ENCODE peak calls at places on chromosome 5, in eight cellular contexts. K is bronchial epithelial cell; S is SHP77; T is mesenteric fat pad; M is left ventricle myocardium inferior; V is fibroblast of pulmonary artery; F is AG04449; U is CD4-positive, alpha-beta T cell. E is an unnamed sample.

GRCh38 chr5:54518146-54519082 is 855 bp downstream of the SNX18 start:
- DNase-seq in K (peak; percentile 18), S (no peak), T (no peak), M (peak; percentile 69), V (no peak), F (no peak), U (peak; percentile 51), E (peak; percentile 57)

GRCh38 chr5:180717989-180718388 is 21.9 kb downstream of the OR2Y1 start:
- DNase-seq in K (no peak), S (no peak), T (no peak), M (no peak), V (no peak), F (no peak), U (no peak), E (no peak)

GRCh38 chr5:161190086-161190485 is 338.1 kb upstream of the ATP10B start:
- DNase-seq in K (no peak), S (no peak), T (no peak), M (no peak), V (no peak), F (no peak), U (no peak), E (no peak)

GRCh38 chr5:61274561-61274960 is 57.5 kb upstream of the ZSWIM6 start:
- DNase-seq in K (no peak), S (no peak), T (no peak), M (no peak), V (peak; percentile 65), F (no peak), U (no peak), E (no peak)

GRCh38 chr5:177431317-177432142 is 5.1 kb downstream of the GRK6 start:
- DNase-seq in K (no peak), S (no peak), T (no peak), M (peak; percentile 36), V (no peak), F (no peak), U (peak; percentile 72), E (peak; percentile 52)

GRCh38 chr5:154916874-154917273 is 21.1 kb downstream of the GEMIN5 start:
- DNase-seq in K (peak; percentile 4), S (no peak), T (no peak), M (no peak), V (no peak), F (no peak), U (no peak), E (no peak)

GRCh38 chr5:37740331-37741066 is 99.3 kb downstream of the GDNF start:
- DNase-seq in K (no peak), S (no peak), T (no peak), M (no peak), V (peak; percentile 60), F (no peak), U (no peak), E (no peak)

GRCh38 chr5:82297711-82298110 is 19.6 kb upstream of the RPS23 start:
- DNase-seq in K (no peak), S (no peak), T (no peak), M (no peak), V (no peak), F (no peak), U (no peak), E (no peak)

GRCh38 chr5:150422075-150422474 is 9.4 kb upstream of the CD74 start:
- DNase-seq in K (no peak), S (no peak), T (no peak), M (no peak), V (no peak), F (no peak), U (no peak), E (no peak)

GRCh38 chr5:74201334-74202081 is 439.0 kb downstream of the ENC1 start:
- DNase-seq in K (peak; percentile 69), S (peak; percentile 74), T (no peak), M (peak; percentile 44), V (peak; percentile 46), F (no peak), U (no peak), E (no peak)

GRCh38 chr5:150142800-150143724 is 12.6 kb downstream of the PDGFRB start:
- DNase-seq in K (peak; percentile 92), S (no peak), T (no peak), M (peak; percentile 84), V (peak; percentile 94), F (no peak), U (no peak), E (no peak)

GRCh38 chr5:68329554-68329953 is 114.0 kb downstream of the PIK3R1 start:
- DNase-seq in K (peak; percentile 33), S (no peak), T (no peak), M (no peak), V (peak; percentile 39), F (no peak), U (no peak), E (no peak)

GRCh38 chr5:134003064-134003956 is 1.5 kb downstream of the VDAC1 start:
- DNase-seq in K (no peak), S (no peak), T (no peak), M (no peak), V (no peak), F (no peak), U (no peak), E (no peak)

GRCh38 chr5:109656829-109657228 is 32.9 kb upstream of the MAN2A1 start:
- DNase-seq in K (peak; percentile 87), S (no peak), T (no peak), M (peak; percentile 26), V (peak; percentile 89), F (peak; percentile 84), U (peak; percentile 32), E (no peak)

GRCh38 chr5:103356344-103357091 is 98.0 kb downstream of the MACIR start:
- DNase-seq in K (no peak), S (no peak), T (no peak), M (no peak), V (no peak), F (no peak), U (no peak), E (no peak)

GRCh38 chr5:57277085-57277484 is 103.2 kb downstream of the GPBP1 start:
- DNase-seq in K (peak; percentile 33), S (no peak), T (no peak), M (no peak), V (peak; percentile 68), F (no peak), U (no peak), E (no peak)

E was measured in NK-92 treated with Interleukin-12 subunit alpha and Interleukin-12 subunit beta, amount 100 ng/mL, for 24 hours.